ENCODE peak calls at places on chromosome 17, in six cellular contexts. H is HepG2, M is A549, Q is NB4, V is endothelial cell of umbilical vein, N is GM12878. G is an unnamed sample.

GRCh38 chr17:77856551-77857305 is 101.8 kb upstream of the TNRC6C start:
- DNase-seq in V (no peak), Q (peak; percentile 66), N (no peak), M (no peak), H (no peak), G (no peak)

GRCh38 chr17:5881849-5882248 is 188.3 kb upstream of the WSCD1 start:
- DNase-seq in Q (no peak), N (no peak), V (no peak), H (no peak), M (no peak), G (no peak)

GRCh38 chr17:27315322-27315721 is 21.4 kb downstream of the WSB1 start:
- DNase-seq in H (no peak), V (no peak), M (no peak), N (no peak), Q (no peak), G (no peak)

GRCh38 chr17:17080181-17080631 is 37.9 kb downstream of the MPRIP start:
- DNase-seq in H (no peak), V (no peak), Q (no peak), N (no peak), M (no peak), G (no peak)

GRCh38 chr17:80151333-80151732 is 4.4 kb upstream of the EIF4A3 start:
- DNase-seq in N (no peak), V (no peak), Q (peak; percentile 47), H (no peak), M (no peak), G (no peak)

GRCh38 chr17:79810138-79811027 is 13.5 kb upstream of the CBX8 start:
- DNase-seq in M (peak; percentile 90), Q (peak; percentile 84), V (peak; percentile 64), H (peak; percentile 83), N (no peak), G (peak; percentile 95)

GRCh38 chr17:6557040-6557438 is 684 bp upstream of the PITPNM3 start:
- DNase-seq in V (no peak), M (no peak), N (no peak), H (no peak), Q (no peak), G (no peak)

GRCh38 chr17:82450357-82451106 is at the start of gene CYBC1:
- DNase-seq in M (peak; percentile 93), N (peak; percentile 63), H (peak; percentile 84), V (peak; percentile 89), Q (peak; percentile 94), G (peak; percentile 92)

GRCh38 chr17:61135782-61136181 is 263.9 kb upstream of the TBX2 start:
- DNase-seq in H (no peak), Q (no peak), N (no peak), V (no peak), M (no peak), G (no peak)

GRCh38 chr17:55273579-55274370 is 9.0 kb downstream of the HLF start:
- DNase-seq in Q (no peak), N (no peak), H (no peak), V (no peak), M (peak; percentile 13), G (no peak)

GRCh38 chr17:48483004-48483403 is 47.8 kb downstream of the HOXB1 start:
- DNase-seq in V (no peak), N (no peak), Q (no peak), M (no peak), H (no peak), G (no peak)

GRCh38 chr17:30922235-30922993 is 669 bp downstream of the ADAP2 start:
- DNase-seq in V (no peak), M (no peak), N (no peak), H (no peak), Q (no peak), G (no peak)

GRCh38 chr17:45973099-45973838 is 25.8 kb upstream of the STH start:
- DNase-seq in M (no peak), H (no peak), N (no peak), Q (no peak), V (no peak), G (no peak)

GRCh38 chr17:61457226-61457983 is 5.2 kb downstream of the TBX4 start:
- DNase-seq in Q (no peak), H (no peak), N (no peak), V (no peak), M (no peak), G (no peak)

GRCh38 chr17:49963277-49963625 is 5.7 kb upstream of the DLX4 start:
- DNase-seq in N (no peak), V (no peak), H (no peak), M (no peak), Q (no peak), G (no peak)

GRCh38 chr17:32020943-32021617 is 13.9 kb downstream of the LRRC37B start:
- DNase-seq in N (no peak), M (no peak), Q (no peak), H (no peak), V (no peak), G (no peak)

GRCh38 chr17:47203984-47204721 is 5.0 kb upstream of the MYL4 start:
- DNase-seq in N (no peak), V (no peak), Q (peak; percentile 45), M (no peak), H (no peak), G (no peak)

GRCh38 chr17:55911186-55911585 is 160.3 kb downstream of the PCTP start:
- DNase-seq in H (no peak), Q (no peak), N (no peak), M (no peak), V (no peak), G (no peak)

GRCh38 chr17:48589060-48589830 is 796 bp downstream of the HOXB3 start:
- DNase-seq in N (no peak), M (no peak), H (no peak), Q (no peak), V (no peak), G (no peak)

GRCh38 chr17:3026125-3026855 is 37.1 kb downstream of the OR1D5 start:
- DNase-seq in N (no peak), V (no peak), M (no peak), Q (no peak), H (no peak), G (no peak)

GRCh38 chr17:68640601-68641000 is 39.4 kb upstream of the FAM20A start:
- DNase-seq in Q (no peak), N (no peak), V (no peak), M (no peak), H (no peak), G (no peak)

GRCh38 chr17:39735882-39736281 is 1.9 kb upstream of the GRB7 start:
- DNase-seq in M (no peak), N (no peak), V (no peak), Q (no peak), H (no peak), G (no peak)

GRCh38 chr17:51402881-51403280 is 142.5 kb downstream of the UTP18 start:
- DNase-seq in V (no peak), N (no peak), H (no peak), M (no peak), Q (no peak), G (no peak)

GRCh38 chr17:79892457-79893236 is 53.4 kb upstream of the CBX4 start:
- DNase-seq in H (no peak), Q (no peak), V (no peak), M (no peak), N (no peak), G (no peak)

GRCh38 chr17:63140255-63140654 is 174.2 kb downstream of the TANC2 start:
- DNase-seq in H (no peak), V (peak; percentile 8), Q (peak; percentile 44), M (no peak), N (peak; percentile 4), G (no peak)

GRCh38 chr17:34365340-34365739 is 2.3 kb upstream of the CCL1 start:
- DNase-seq in V (peak; percentile 8), N (no peak), Q (peak; percentile 84), M (no peak), H (no peak), G (no peak)

GRCh38 chr17:17321356-17322025 is 18.3 kb downstream of the NT5M start:
- DNase-seq in Q (no peak), M (no peak), H (no peak), V (no peak), N (no peak), G (no peak)

GRCh38 chr17:4407216-4407615 is 26.5 kb upstream of the SPNS3 start:
- DNase-seq in N (no peak), M (no peak), Q (no peak), V (no peak), H (no peak), G (no peak)

GRCh38 chr17:7982666-7983065 is 19.7 kb upstream of the GUCY2D start:
- DNase-seq in V (peak; percentile 33), H (no peak), N (no peak), M (no peak), Q (peak; percentile 40), G (peak; percentile 21)

GRCh38 chr17:15913826-15914225 is 31.1 kb upstream of the ADORA2B start:
- DNase-seq in H (no peak), V (no peak), M (no peak), N (no peak), Q (no peak), G (no peak)
- TF ChIP-seq MYC in H (no peak), V (no peak), M (no peak), N (no peak), Q (no peak), G (no peak)

GRCh38 chr17:76659928-76660614 is 16.5 kb upstream of the ST6GALNAC1 start:
- DNase-seq in Q (peak; percentile 62), V (no peak), H (no peak), M (peak; percentile 59), N (no peak), G (peak; percentile 71)
- TF ChIP-seq MYC in Q (peak; percentile 20), V (no peak), H (no peak), M (no peak), N (no peak), G (no peak)

GRCh38 chr17:73138541-73139138 is 26.2 kb upstream of the SSTR2 start:
- DNase-seq in H (no peak), Q (no peak), V (no peak), M (no peak), N (no peak), G (no peak)
- TF ChIP-seq MYC in H (no peak), Q (no peak), V (no peak), M (no peak), N (no peak), G (no peak)

DNA sequence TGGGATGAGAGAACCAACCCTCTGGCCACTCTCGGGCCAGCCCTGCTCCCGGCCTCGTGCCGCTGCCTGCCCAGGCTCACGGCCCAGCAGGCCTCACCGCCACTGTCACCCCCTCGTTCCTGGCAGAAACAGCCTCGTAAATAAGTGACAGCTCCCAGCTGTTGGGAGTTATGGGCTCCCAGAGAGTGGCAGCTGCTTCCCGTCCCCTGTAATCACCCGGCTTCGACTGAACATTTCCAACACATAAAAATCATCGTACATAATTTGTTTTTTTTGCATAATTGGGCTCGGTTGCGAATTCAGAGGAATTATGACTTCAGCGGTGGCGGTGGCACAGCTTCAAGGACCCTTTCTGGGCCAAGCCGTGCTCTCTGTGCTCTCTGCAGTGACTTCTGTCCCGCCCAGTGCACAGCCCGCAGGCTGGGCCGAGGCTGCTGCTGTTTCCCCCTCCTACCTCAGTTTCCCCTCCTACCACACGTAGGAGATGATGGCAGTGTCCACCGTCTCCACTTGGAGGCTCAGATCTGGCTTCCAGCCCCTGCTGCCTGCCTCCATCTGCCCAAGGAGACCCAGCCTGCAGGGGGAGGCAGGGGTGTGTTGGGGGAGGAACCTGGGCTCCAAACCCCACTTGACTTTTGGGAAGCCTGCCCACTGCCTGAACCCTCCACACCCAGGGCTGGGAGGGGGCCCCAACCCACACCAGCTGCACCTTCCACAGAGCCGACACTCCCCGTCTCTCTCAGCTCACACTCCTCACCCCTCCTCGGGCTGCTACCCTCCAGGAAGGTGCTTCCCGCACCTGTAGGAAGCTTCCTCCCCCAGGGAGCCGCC is 84.9 kb downstream of the RTN4RL1 start:
- DNase-seq in N (no peak), V (no peak), M (no peak), Q (no peak), H (no peak), G (no peak)
- TF ChIP-seq MYC in N (no peak), V (no peak), M (no peak), Q (no peak), H (no peak), G (no peak)